ENCODE peak calls at places on chromosomes 13 and 19, in five cellular contexts. R, A, W, Z and Y are unnamed samples.

GRCh38 chr19:16258440-16258903 is 60.8 kb downstream of the AP1M1 start:
- DNase-seq in R (no peak), A (peak; percentile 81), W (no peak), Z (no peak), Y (no peak)

GRCh38 chr13:31663880-31664585 is 75.3 kb upstream of the RXFP2 start:
- DNase-seq in R (no peak), A (no peak), W (no peak), Z (no peak), Y (no peak)

GRCh38 chr19:7872306-7873204 is 1.6 kb downstream of the PRR36 start:
- DNase-seq in R (no peak), A (peak; percentile 83), W (peak; percentile 40), Z (no peak), Y (peak; percentile 71)

GRCh38 chr19:29040291-29040690 is 172.7 kb downstream of the UQCRFS1 start:
- DNase-seq in R (no peak), A (peak; percentile 50), W (no peak), Z (no peak), Y (no peak)

GRCh38 chr13:19055611-19056010 is 126.0 kb downstream of the TUBA3C start:
- DNase-seq in R (no peak), A (no peak), W (no peak), Z (no peak), Y (no peak)

GRCh38 chr19:3516675-3517207 is 10.6 kb downstream of the FZR1 start:
- DNase-seq in R (no peak), A (peak; percentile 56), W (no peak), Z (peak; percentile 66), Y (peak; percentile 68)

GRCh38 chr13:62320731-62321130 is 905.1 kb upstream of the PCDH20 start:
- DNase-seq in R (no peak), A (no peak), W (no peak), Z (no peak), Y (no peak)

GRCh38 chr13:111011899-111012298 is 97.0 kb upstream of the ANKRD10 start:
- DNase-seq in R (no peak), A (no peak), W (no peak), Z (no peak), Y (no peak)

GRCh38 chr13:59230484-59231264 is 933.1 kb downstream of the DIAPH3 start:
- DNase-seq in R (no peak), A (no peak), W (no peak), Z (no peak), Y (no peak)

GRCh38 chr19:5434351-5434917 is 20.8 kb upstream of the ZNRF4 start:
- DNase-seq in R (no peak), A (no peak), W (no peak), Z (no peak), Y (no peak)

GRCh38 chr13:51785592-51786424 is 18.2 kb downstream of the DHRS12 start:
- DNase-seq in R (no peak), A (no peak), W (no peak), Z (no peak), Y (no peak)

GRCh38 chr13:30074955-30075614 is 224.7 kb upstream of the UBL3 start:
- DNase-seq in R (no peak), A (peak; percentile 32), W (no peak), Z (no peak), Y (no peak)

GRCh38 chr19:19539738-19540703 is 2.0 kb downstream of the CILP2 start:
- DNase-seq in R (no peak), A (peak; percentile 94), W (peak; percentile 82), Z (peak; percentile 64), Y (no peak)

GRCh38 chr19:4064073-4064550 is 2.6 kb downstream of the ZBTB7A start:
- DNase-seq in R (no peak), A (peak; percentile 87), W (peak; percentile 66), Z (no peak), Y (no peak)

GRCh38 chr19:17512574-17512939 is 1.1 kb downstream of the PGLS start:
- DNase-seq in R (no peak), A (no peak), W (no peak), Z (no peak), Y (no peak)

GRCh38 chr13:21079206-21079605 is 17.8 kb upstream of the LATS2 start:
- DNase-seq in R (no peak), A (no peak), W (no peak), Z (no peak), Y (no peak)

GRCh38 chr19:16936901-16937300 is 48.1 kb downstream of the F2RL3 start:
- DNase-seq in R (no peak), A (no peak), W (no peak), Z (no peak), Y (no peak)

GRCh38 chr19:47542030-47542475 is 27.2 kb upstream of the NAPA start:
- DNase-seq in R (no peak), A (no peak), W (no peak), Z (no peak), Y (no peak)

GRCh38 chr13:57633950-57634828 is 2.6 kb downstream of the PCDH17 start:
- DNase-seq in R (no peak), A (peak; percentile 77), W (peak; percentile 45), Z (no peak), Y (peak; percentile 67)

GRCh38 chr19:3983936-3984583 is 1.2 kb downstream of the EEF2 start:
- DNase-seq in R (peak; percentile 73), A (peak; percentile 87), W (peak; percentile 85), Z (no peak), Y (no peak)

GRCh38 chr13:30872685-30873443 is 33.2 kb upstream of the MEDAG start:
- DNase-seq in R (no peak), A (no peak), W (no peak), Z (no peak), Y (no peak)

GRCh38 chr19:39438270-39438934 is 2.7 kb upstream of the RPS16 start:
- DNase-seq in R (no peak), A (no peak), W (no peak), Z (no peak), Y (no peak)

GRCh38 chr19:12261554-12261953 is 33.1 kb downstream of the ZNF44 start:
- DNase-seq in R (no peak), A (no peak), W (no peak), Z (no peak), Y (no peak)

GRCh38 chr19:12265921-12266704 is 28.6 kb downstream of the ZNF44 start:
- DNase-seq in R (no peak), A (peak; percentile 58), W (no peak), Z (no peak), Y (no peak)

GRCh38 chr19:12260861-12261260 is 33.8 kb downstream of the ZNF44 start:
- DNase-seq in R (peak; percentile 47), A (no peak), W (no peak), Z (no peak), Y (no peak)

GRCh38 chr19:12255372-12255771 is 39.3 kb downstream of the ZNF44 start:
- DNase-seq in R (no peak), A (no peak), W (no peak), Z (no peak), Y (no peak)

DNA sequence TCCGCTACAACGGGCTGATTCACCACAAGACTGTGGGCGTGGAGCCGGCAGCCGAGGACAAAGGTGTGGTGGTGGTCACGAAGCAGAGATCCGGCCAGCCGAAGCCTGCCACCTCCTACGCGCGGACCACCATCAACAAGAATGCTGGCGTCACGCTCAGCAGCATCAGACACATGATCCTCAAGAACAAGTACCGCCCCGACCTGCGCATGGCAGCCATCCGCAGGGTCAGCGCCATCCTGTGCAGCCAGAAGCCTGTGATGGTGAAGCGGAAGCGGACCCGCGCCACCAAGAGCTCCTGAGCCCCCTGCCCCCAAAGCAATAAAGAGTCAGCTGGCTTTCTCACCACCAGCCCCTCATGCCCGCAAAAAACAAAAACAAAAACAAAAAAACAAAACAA is 34.4 kb downstream of the ZNF44 start:
- DNase-seq in R (no peak), A (peak; percentile 72), W (no peak), Z (no peak), Y (no peak)
- TF ChIP-seq CTCF in R (no peak), A (no peak), W (no peak), Z (no peak), Y (no peak)

DNA sequence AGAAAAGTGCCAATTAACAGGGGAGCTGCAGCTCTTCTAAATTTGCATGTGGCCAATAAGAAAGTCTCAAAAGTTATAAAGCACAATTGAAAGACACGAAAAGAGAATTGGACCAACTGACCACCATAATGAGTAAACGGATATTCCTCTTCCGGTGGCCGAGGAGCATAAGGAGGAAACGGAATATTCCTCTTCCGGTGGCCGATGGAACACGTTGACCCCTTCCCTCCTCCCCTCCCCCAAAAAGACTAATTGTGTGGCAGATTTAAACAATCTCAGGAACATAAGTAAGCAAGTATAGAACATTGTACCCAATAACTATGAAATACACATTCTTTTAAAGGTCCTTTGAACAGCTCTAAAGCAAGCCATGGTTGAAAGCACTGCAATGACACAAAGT is 41.2 kb upstream of the TUBGCP3 start:
- DNase-seq in R (no peak), A (no peak), W (no peak), Z (no peak), Y (no peak)
- TF ChIP-seq CTCF in R (no peak), A (no peak), W (no peak), Z (no peak), Y (no peak)

GRCh38 chr19:20565321-20566018 is at the start of gene ZNF737:
- DNase-seq in R (peak; percentile 96), A (peak; percentile 87), W (peak; percentile 91), Z (peak; percentile 92), Y (peak; percentile 92)
- TF ChIP-seq CTCF in R (no peak), A (peak; percentile 33), W (peak; percentile 30), Z (peak; percentile 30), Y (peak; percentile 62)

GRCh38 chr19:670609-671075 is 5.5 kb upstream of the FSTL3 start:
- DNase-seq in R (no peak), A (peak; percentile 37), W (no peak), Z (no peak), Y (no peak)
- TF ChIP-seq CTCF in R (no peak), A (no peak), W (no peak), Z (no peak), Y (peak; percentile 54)

DNA sequence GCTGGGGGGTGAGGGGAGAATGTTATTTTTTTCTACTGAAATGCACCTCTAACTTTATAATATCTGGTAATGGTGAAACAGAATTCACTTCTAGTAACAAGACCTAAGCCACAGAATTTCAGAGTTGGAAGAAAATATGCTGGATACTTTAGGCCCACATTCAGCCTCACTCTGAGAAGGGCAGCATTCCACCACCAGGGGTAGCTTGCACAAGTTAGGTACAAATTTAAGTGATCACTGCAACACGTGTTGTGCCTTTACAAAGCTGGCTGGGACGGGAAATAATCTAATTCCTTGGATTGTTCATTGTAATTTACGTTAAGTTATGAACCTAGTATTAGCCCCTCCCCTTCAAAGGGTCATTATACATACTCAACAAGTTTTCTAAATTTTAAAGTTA is 192.3 kb downstream of the RGCC start:
- DNase-seq in R (no peak), A (no peak), W (no peak), Z (no peak), Y (no peak)
- TF ChIP-seq CTCF in R (no peak), A (peak; percentile 16), W (no peak), Z (no peak), Y (peak; percentile 72)